ENCODE peak calls at places on chromosomes 2 and 18, in six cellular contexts. One of them, this sample, is unnamed.

GRCh38 chr18:32019251-32019943 is 772 bp downstream of the RNF125 start:
- DNase-seq in neuronal stem cell: peak
- DNase-seq in mesenchymal stem cell: peak
- DNase-seq in H1: peak
- DNase-seq in IMR-90: no peak
- DNase-seq in H9: peak
- DNase-seq in this sample: peak

GRCh38 chr2:39991298-39991697 is 212.2 kb upstream of the THUMPD2 start:
- DNase-seq in IMR-90: peak
- DNase-seq in H9: no peak
- DNase-seq in mesenchymal stem cell: peak
- DNase-seq in H1: no peak
- DNase-seq in neuronal stem cell: no peak
- DNase-seq in this sample: peak

GRCh38 chr2:231394201-231395141 is 1.0 kb upstream of the B3GNT7 start:
- DNase-seq in IMR-90: no peak
- DNase-seq in mesenchymal stem cell: no peak
- DNase-seq in H1: peak
- DNase-seq in neuronal stem cell: no peak
- DNase-seq in H9: peak
- DNase-seq in this sample: peak

GRCh38 chr18:37721544-37722302 is 156.1 kb upstream of the CELF4 start:
- DNase-seq in H1: no peak
- DNase-seq in IMR-90: no peak
- DNase-seq in mesenchymal stem cell: no peak
- DNase-seq in H9: no peak
- DNase-seq in neuronal stem cell: no peak
- DNase-seq in this sample: no peak

GRCh38 chr18:6547476-6547875 is 132.8 kb upstream of the L3MBTL4 start:
- DNase-seq in H9: no peak
- DNase-seq in H1: no peak
- DNase-seq in neuronal stem cell: no peak
- DNase-seq in mesenchymal stem cell: no peak
- DNase-seq in IMR-90: no peak
- DNase-seq in this sample: no peak

GRCh38 chr2:112137516-112138142 is 556 bp upstream of the FBLN7 start:
- DNase-seq in IMR-90: peak
- DNase-seq in mesenchymal stem cell: peak
- DNase-seq in H9: no peak
- DNase-seq in H1: no peak
- DNase-seq in neuronal stem cell: no peak
- DNase-seq in this sample: peak

GRCh38 chr18:3692113-3692621 is 242.2 kb downstream of the TGIF1 start:
- DNase-seq in H9: no peak
- DNase-seq in IMR-90: no peak
- DNase-seq in H1: no peak
- DNase-seq in mesenchymal stem cell: no peak
- DNase-seq in neuronal stem cell: no peak
- DNase-seq in this sample: no peak

GRCh38 chr2:58512878-58513277 is 271.8 kb upstream of the FANCL start:
- DNase-seq in mesenchymal stem cell: no peak
- DNase-seq in neuronal stem cell: no peak
- DNase-seq in IMR-90: no peak
- DNase-seq in H1: no peak
- DNase-seq in H9: no peak
- DNase-seq in this sample: no peak

GRCh38 chr2:147679664-147680502 is 164.9 kb upstream of the ACVR2A start:
- DNase-seq in mesenchymal stem cell: peak
- DNase-seq in IMR-90: peak
- DNase-seq in H1: no peak
- DNase-seq in H9: no peak
- DNase-seq in neuronal stem cell: no peak
- DNase-seq in this sample: no peak

GRCh38 chr2:12897181-12897580 is 180.4 kb downstream of the TRIB2 start:
- DNase-seq in mesenchymal stem cell: no peak
- DNase-seq in neuronal stem cell: no peak
- DNase-seq in H9: no peak
- DNase-seq in IMR-90: no peak
- DNase-seq in H1: no peak
- DNase-seq in this sample: no peak

GRCh38 chr2:60898567-60898966 is 17.2 kb downstream of the REL start:
- DNase-seq in mesenchymal stem cell: no peak
- DNase-seq in H9: no peak
- DNase-seq in IMR-90: peak
- DNase-seq in H1: no peak
- DNase-seq in neuronal stem cell: no peak
- DNase-seq in this sample: no peak

GRCh38 chr2:96945011-96945410 is 41.4 kb downstream of the FAM178B start:
- DNase-seq in H9: no peak
- DNase-seq in IMR-90: no peak
- DNase-seq in H1: no peak
- DNase-seq in neuronal stem cell: no peak
- DNase-seq in mesenchymal stem cell: no peak
- DNase-seq in this sample: no peak

GRCh38 chr2:183284606-183285005 is 160.4 kb downstream of the NUP35 start:
- DNase-seq in IMR-90: peak
- DNase-seq in mesenchymal stem cell: peak
- DNase-seq in H9: no peak
- DNase-seq in neuronal stem cell: no peak
- DNase-seq in H1: no peak
- DNase-seq in this sample: peak

GRCh38 chr18:3726241-3726951 is 276.4 kb downstream of the TGIF1 start:
- DNase-seq in mesenchymal stem cell: no peak
- DNase-seq in H1: no peak
- DNase-seq in IMR-90: no peak
- DNase-seq in neuronal stem cell: no peak
- DNase-seq in H9: no peak
- DNase-seq in this sample: no peak

GRCh38 chr2:65456074-65456473 is 23.7 kb upstream of the SPRED2 start:
- DNase-seq in H1: no peak
- DNase-seq in neuronal stem cell: no peak
- DNase-seq in H9: no peak
- DNase-seq in IMR-90: peak
- DNase-seq in mesenchymal stem cell: peak
- DNase-seq in this sample: no peak

GRCh38 chr2:158305501-158305900 is 151.1 kb downstream of the CCDC148 start:
- DNase-seq in neuronal stem cell: no peak
- DNase-seq in mesenchymal stem cell: no peak
- DNase-seq in H9: no peak
- DNase-seq in H1: no peak
- DNase-seq in IMR-90: no peak
- DNase-seq in this sample: no peak

GRCh38 chr2:204019572-204020501 is 83.3 kb downstream of the ICOS start:
- DNase-seq in H9: no peak
- DNase-seq in neuronal stem cell: no peak
- DNase-seq in H1: no peak
- DNase-seq in mesenchymal stem cell: peak
- DNase-seq in IMR-90: peak
- DNase-seq in this sample: peak

GRCh38 chr2:83168377-83168776 is 1290.7 kb downstream of the SUCLG1 start:
- DNase-seq in mesenchymal stem cell: no peak
- DNase-seq in neuronal stem cell: no peak
- DNase-seq in IMR-90: no peak
- DNase-seq in H9: no peak
- DNase-seq in H1: no peak
- DNase-seq in this sample: peak

GRCh38 chr2:14717131-14717530 is 84.6 kb downstream of the LRATD1 start:
- DNase-seq in mesenchymal stem cell: no peak
- DNase-seq in H9: no peak
- DNase-seq in IMR-90: no peak
- DNase-seq in neuronal stem cell: no peak
- DNase-seq in H1: no peak
- DNase-seq in this sample: no peak

GRCh38 chr2:70643715-70644114 is 90.1 kb upstream of the TGFA start:
- DNase-seq in mesenchymal stem cell: no peak
- DNase-seq in IMR-90: no peak
- DNase-seq in neuronal stem cell: no peak
- DNase-seq in H1: peak
- DNase-seq in H9: peak
- DNase-seq in this sample: no peak

GRCh38 chr2:197675711-197676188 is 363 bp upstream of the RFTN2 start:
- DNase-seq in mesenchymal stem cell: peak
- DNase-seq in IMR-90: peak
- DNase-seq in H9: peak
- DNase-seq in H1: no peak
- DNase-seq in neuronal stem cell: peak
- DNase-seq in this sample: no peak

GRCh38 chr2:173869244-173869643 is 95.9 kb downstream of the SP3 start:
- DNase-seq in H1: no peak
- DNase-seq in neuronal stem cell: no peak
- DNase-seq in H9: no peak
- DNase-seq in IMR-90: no peak
- DNase-seq in mesenchymal stem cell: no peak
- DNase-seq in this sample: no peak

GRCh38 chr2:238711346-238711745 is 136.5 kb upstream of the TWIST2 start:
- DNase-seq in H1: peak
- DNase-seq in IMR-90: no peak
- DNase-seq in neuronal stem cell: no peak
- DNase-seq in H9: no peak
- DNase-seq in mesenchymal stem cell: no peak
- DNase-seq in this sample: no peak

GRCh38 chr2:197932374-197932773 is 128.0 kb downstream of the PLCL1 start:
- DNase-seq in IMR-90: no peak
- DNase-seq in H9: no peak
- DNase-seq in mesenchymal stem cell: no peak
- DNase-seq in H1: no peak
- DNase-seq in neuronal stem cell: no peak
- DNase-seq in this sample: no peak

GRCh38 chr2:113041871-113042270 is 10.8 kb downstream of the IL36B start:
- DNase-seq in mesenchymal stem cell: no peak
- DNase-seq in neuronal stem cell: no peak
- DNase-seq in IMR-90: no peak
- DNase-seq in H1: no peak
- DNase-seq in H9: no peak
- DNase-seq in this sample: peak

GRCh38 chr2:126975671-126976655 is 77.3 kb downstream of the TEX51 start:
- DNase-seq in neuronal stem cell: no peak
- DNase-seq in mesenchymal stem cell: no peak
- DNase-seq in IMR-90: no peak
- DNase-seq in H9: no peak
- DNase-seq in H1: no peak
- DNase-seq in this sample: no peak

GRCh38 chr2:85600235-85600575 is 2.3 kb downstream of the TMEM150A start:
- DNase-seq in IMR-90: no peak
- DNase-seq in neuronal stem cell: no peak
- DNase-seq in H1: no peak
- DNase-seq in H9: no peak
- DNase-seq in mesenchymal stem cell: no peak
- DNase-seq in this sample: no peak

GRCh38 chr2:52386433-52386832 is 1354.5 kb upstream of the NRXN1 start:
- DNase-seq in neuronal stem cell: no peak
- DNase-seq in H9: no peak
- DNase-seq in IMR-90: no peak
- DNase-seq in H1: no peak
- DNase-seq in mesenchymal stem cell: no peak
- DNase-seq in this sample: no peak

GRCh38 chr2:2751715-2752315 is 420.7 kb upstream of the MYT1L start:
- DNase-seq in H9: no peak
- DNase-seq in H1: no peak
- DNase-seq in mesenchymal stem cell: no peak
- DNase-seq in neuronal stem cell: no peak
- DNase-seq in IMR-90: no peak
- DNase-seq in this sample: no peak
- H3K14ac ChIP-seq in H9: no peak
- H3K14ac ChIP-seq in H1: no peak
- H3K14ac ChIP-seq in mesenchymal stem cell: no peak
- H3K14ac ChIP-seq in neuronal stem cell: no peak
- H3K14ac ChIP-seq in IMR-90: no peak
- H3K14ac ChIP-seq in this sample: no peak

DNA sequence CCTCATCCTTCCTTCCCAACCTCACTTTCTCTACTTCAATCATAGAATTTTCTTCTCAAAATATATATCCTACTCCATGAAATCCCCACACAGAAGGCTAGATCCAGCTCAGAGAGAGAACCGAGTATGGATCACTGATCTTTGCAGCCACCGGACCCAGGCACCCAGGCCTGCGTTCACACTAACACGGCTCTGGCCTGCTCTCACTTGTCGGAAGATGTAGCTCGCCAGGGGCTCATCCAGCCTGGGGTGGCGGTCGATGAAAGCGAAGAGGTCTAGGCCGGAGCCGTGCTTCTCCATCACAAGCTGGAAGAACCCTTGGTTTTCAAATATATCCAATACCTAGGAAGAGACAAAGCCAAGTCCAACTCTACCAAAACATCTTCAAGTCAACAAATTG is 12.7 kb upstream of the MTERF4 start:
- DNase-seq in neuronal stem cell: no peak
- DNase-seq in H1: no peak
- DNase-seq in mesenchymal stem cell: no peak
- DNase-seq in H9: no peak
- DNase-seq in IMR-90: no peak
- DNase-seq in this sample: no peak
- H3K14ac ChIP-seq in neuronal stem cell: no peak
- H3K14ac ChIP-seq in H1: no peak
- H3K14ac ChIP-seq in mesenchymal stem cell: no peak
- H3K14ac ChIP-seq in H9: no peak
- H3K14ac ChIP-seq in IMR-90: no peak
- H3K14ac ChIP-seq in this sample: no peak

GRCh38 chr18:73235491-73235890 is 367.7 kb upstream of the NETO1 start:
- DNase-seq in IMR-90: peak
- DNase-seq in H1: no peak
- DNase-seq in neuronal stem cell: no peak
- DNase-seq in mesenchymal stem cell: peak
- DNase-seq in H9: no peak
- DNase-seq in this sample: peak
- H3K14ac ChIP-seq in IMR-90: no peak
- H3K14ac ChIP-seq in H1: no peak
- H3K14ac ChIP-seq in neuronal stem cell: no peak
- H3K14ac ChIP-seq in mesenchymal stem cell: no peak
- H3K14ac ChIP-seq in H9: no peak
- H3K14ac ChIP-seq in this sample: peak

DNA sequence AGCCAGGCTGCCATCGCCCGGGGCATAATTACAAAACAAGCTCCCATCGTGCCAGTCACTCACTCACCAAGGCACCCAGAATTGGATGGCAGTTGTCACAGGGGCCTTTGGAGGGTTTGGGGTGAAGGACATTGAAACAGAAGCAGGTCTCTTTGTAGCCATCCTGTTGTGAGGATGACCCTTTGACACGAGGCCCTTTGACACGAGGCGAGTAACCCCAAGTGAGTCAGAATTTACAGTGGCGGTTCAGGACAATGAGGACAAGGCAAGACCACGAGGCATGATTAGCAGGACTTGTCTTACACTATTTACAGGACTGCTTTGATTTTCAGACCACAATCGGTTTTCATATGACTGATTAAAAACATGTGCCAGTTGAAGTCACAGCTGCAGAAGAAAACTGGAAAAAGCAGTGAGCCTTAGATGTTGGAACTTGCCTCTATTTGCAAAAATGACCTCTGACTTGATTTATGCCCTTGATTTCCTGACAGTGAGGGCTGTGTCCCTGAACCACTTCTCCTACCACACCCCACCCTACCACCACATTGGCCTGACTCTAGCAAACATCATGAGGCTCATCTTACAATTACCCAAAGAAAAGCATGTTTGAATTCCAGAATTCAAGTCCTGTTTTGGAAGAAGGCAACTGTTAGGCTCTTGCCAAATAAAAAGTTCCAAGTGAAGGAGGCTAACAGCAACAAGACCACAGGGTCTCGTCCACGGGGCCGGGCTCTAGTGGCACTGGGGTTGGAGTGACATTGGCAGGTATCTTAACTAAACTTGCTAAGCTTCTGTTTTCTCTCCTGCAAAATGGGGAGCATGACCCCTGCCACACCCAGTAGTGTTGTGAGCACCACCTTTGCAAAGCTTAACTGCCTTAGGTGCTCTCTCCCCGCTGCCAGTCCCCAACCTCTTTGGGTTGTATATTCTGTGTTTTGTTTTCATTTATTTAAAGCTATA is 64.4 kb upstream of the FOSL2 start:
- DNase-seq in IMR-90: peak
- DNase-seq in H1: no peak
- DNase-seq in H9: no peak
- DNase-seq in mesenchymal stem cell: no peak
- DNase-seq in neuronal stem cell: no peak
- DNase-seq in this sample: no peak
- H3K14ac ChIP-seq in IMR-90: peak
- H3K14ac ChIP-seq in H1: no peak
- H3K14ac ChIP-seq in H9: no peak
- H3K14ac ChIP-seq in mesenchymal stem cell: no peak
- H3K14ac ChIP-seq in neuronal stem cell: no peak
- H3K14ac ChIP-seq in this sample: no peak